ENCODE peak calls at places on chromosome 3, in eight cellular contexts. Y is AG09309, P is nephron progenitor cell, N is cardiac fibroblast, H is cardiac muscle cell, I is fibroblast of pulmonary artery, K is thyroid gland, R is foreskin fibroblast. X is an unnamed sample.

GRCh38 chr3:118412503-118412902 is 622.1 kb downstream of the IGSF11 start:
- DNase-seq in N (no peak), K (no peak), Y (no peak), R (no peak), I (no peak), P (no peak), H (no peak), X (no peak)

GRCh38 chr3:175187586-175187985 is 328.5 kb downstream of the NAALADL2 start:
- DNase-seq in Y (no peak), R (no peak), I (no peak), K (no peak), N (no peak), P (no peak), H (no peak), X (no peak)

GRCh38 chr3:177335728-177336127 is 138.4 kb upstream of the TBL1XR1 start:
- DNase-seq in H (peak; percentile 66), N (peak; percentile 38), Y (no peak), K (no peak), P (no peak), R (no peak), I (peak; percentile 45), X (peak; percentile 28)

GRCh38 chr3:46221936-46222335 is 13.8 kb upstream of the CCR1 start:
- DNase-seq in K (no peak), N (no peak), R (no peak), P (no peak), I (no peak), Y (no peak), H (no peak), X (no peak)

GRCh38 chr3:111595239-111595638 is at the start of gene ZBED2:
- DNase-seq in I (no peak), Y (no peak), P (no peak), H (no peak), R (no peak), N (no peak), K (peak; percentile 79), X (no peak)

GRCh38 chr3:193095366-193095765 is 145.7 kb upstream of the PLAAT1 start:
- DNase-seq in I (no peak), K (peak; percentile 92), P (peak; percentile 2), R (no peak), N (no peak), Y (no peak), H (no peak), X (peak; percentile 8)

GRCh38 chr3:129672412-129672811 is 65.9 kb upstream of the PLXND1 start:
- DNase-seq in I (no peak), H (no peak), N (no peak), K (no peak), Y (no peak), R (no peak), P (no peak), X (no peak)

GRCh38 chr3:186060222-186060621 is 48.7 kb downstream of the ETV5 start:
- DNase-seq in R (no peak), N (no peak), H (no peak), I (no peak), P (no peak), Y (no peak), K (no peak), X (no peak)

GRCh38 chr3:66241466-66241865 is 20.7 kb downstream of the SLC25A26 start:
- DNase-seq in R (no peak), P (no peak), H (no peak), K (no peak), Y (no peak), N (no peak), I (no peak), X (no peak)

GRCh38 chr3:11136871-11137626 is 17.2 kb upstream of the HRH1 start:
- DNase-seq in H (peak; percentile 99), Y (peak; percentile 100), I (peak; percentile 100), P (no peak), N (peak; percentile 100), K (no peak), R (peak; percentile 99), X (peak; percentile 100)

GRCh38 chr3:23996058-23996457 is 51.0 kb downstream of the NR1D2 start:
- DNase-seq in I (no peak), N (no peak), Y (no peak), R (no peak), K (no peak), P (no peak), H (no peak), X (no peak)

GRCh38 chr3:109224333-109224732 is 87.8 kb downstream of the C3orf85 start:
- DNase-seq in H (peak; percentile 15), Y (no peak), I (no peak), N (no peak), K (no peak), R (no peak), P (no peak), X (no peak)

GRCh38 chr3:173128633-173129032 is 12.4 kb downstream of the SPATA16 start:
- DNase-seq in K (no peak), Y (no peak), P (no peak), H (no peak), I (no peak), R (no peak), N (no peak), X (no peak)

GRCh38 chr3:141575879-141576743 is 89.3 kb downstream of the RASA2 start:
- DNase-seq in K (no peak), Y (no peak), I (peak; percentile 58), H (peak; percentile 48), N (peak; percentile 37), P (no peak), R (no peak), X (peak; percentile 21)

GRCh38 chr3:29696311-29696710 is 415.4 kb downstream of the RBMS3 start:
- DNase-seq in P (no peak), I (peak; percentile 38), K (no peak), R (no peak), H (peak; percentile 36), N (peak; percentile 56), Y (no peak), X (no peak)

GRCh38 chr3:44003801-44004200 is 237.9 kb upstream of the TOPAZ1 start:
- DNase-seq in I (no peak), P (no peak), K (no peak), Y (no peak), N (no peak), R (no peak), H (no peak), X (no peak)

GRCh38 chr3:62169871-62170660 is 203.3 kb downstream of the FEZF2 start:
- DNase-seq in N (peak; percentile 88), K (no peak), P (no peak), H (peak; percentile 47), R (no peak), Y (no peak), I (peak; percentile 70), X (no peak)

GRCh38 chr3:30428251-30428650 is 178.2 kb upstream of the TGFBR2 start:
- DNase-seq in R (peak; percentile 53), N (peak; percentile 67), P (no peak), H (peak; percentile 44), Y (no peak), K (no peak), I (peak; percentile 41), X (peak; percentile 43)

DNA sequence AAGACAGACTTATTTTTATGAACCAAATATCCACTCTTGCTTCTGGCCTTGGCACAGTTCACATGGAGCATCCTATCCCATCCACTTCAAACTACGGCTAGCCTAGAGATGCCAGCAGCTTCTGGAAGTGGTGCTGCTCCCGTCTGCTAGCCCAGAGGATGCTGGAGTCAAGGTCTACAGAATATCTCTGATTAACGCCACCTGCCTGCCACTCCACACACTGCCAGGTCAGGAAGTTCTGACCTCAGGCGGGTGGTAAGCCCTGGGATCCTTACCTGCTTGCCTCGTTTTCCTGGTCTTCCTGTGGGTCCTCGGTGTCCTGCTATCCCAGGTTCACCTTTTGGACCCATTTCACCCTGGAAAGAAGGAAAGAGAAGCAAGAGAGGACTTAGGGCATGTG is 42.9 kb downstream of the EAF1 start:
- DNase-seq in I (no peak), P (no peak), N (no peak), H (no peak), R (no peak), Y (no peak), K (no peak), X (no peak)
- TF ChIP-seq CTCF in I (no peak), P (no peak), N (no peak), H (no peak), R (no peak), Y (no peak), K (no peak), X (peak; percentile 14)

DNA sequence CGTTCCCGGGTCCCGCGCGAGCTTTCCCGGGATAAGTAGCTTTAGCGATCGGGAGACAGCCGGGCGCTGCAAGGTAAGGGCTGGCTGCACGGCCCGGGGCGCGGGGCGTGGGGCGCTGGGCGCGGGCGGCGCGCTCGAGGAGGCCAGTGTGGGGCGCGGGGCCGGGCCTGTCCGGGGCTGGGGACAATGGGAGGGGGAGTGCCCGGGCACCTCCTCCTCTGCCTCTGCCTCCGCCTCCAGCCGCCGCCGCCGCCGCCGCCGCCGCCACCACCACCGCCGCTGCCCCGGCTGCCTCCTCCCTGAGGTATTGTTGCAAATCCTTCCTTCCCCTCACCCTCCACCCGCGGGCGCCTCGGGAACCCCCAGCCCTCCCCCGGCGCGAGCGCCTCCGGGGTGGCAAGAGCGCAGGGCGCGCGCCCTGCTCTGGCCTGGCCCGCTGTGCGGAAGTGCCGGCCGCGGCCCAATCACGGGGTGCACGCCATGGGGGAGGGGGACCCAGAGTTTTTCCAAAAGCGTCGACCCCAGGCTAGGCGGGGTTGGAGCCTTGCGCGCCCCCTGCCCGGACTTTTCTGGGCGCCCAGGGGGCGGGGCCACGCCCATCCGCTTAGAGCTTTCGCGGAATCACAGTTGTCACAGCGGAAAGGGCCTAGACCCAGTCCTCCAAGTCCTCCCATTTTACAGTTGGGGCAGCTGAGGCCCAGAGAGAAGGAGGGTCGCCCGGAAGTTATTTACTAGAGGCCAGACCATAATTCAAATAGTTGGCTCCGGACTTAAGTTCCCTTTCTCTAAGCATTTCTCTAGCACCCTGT is at the start of gene LPP:
- DNase-seq in H (peak; percentile 89), N (peak; percentile 84), Y (no peak), K (peak; percentile 79), P (peak; percentile 81), I (peak; percentile 80), R (peak; percentile 77), X (peak; percentile 86)
- TF ChIP-seq CTCF in H (peak; percentile 9), N (no peak), Y (no peak), K (no peak), P (no peak), I (no peak), R (no peak), X (peak; percentile 17)

DNA sequence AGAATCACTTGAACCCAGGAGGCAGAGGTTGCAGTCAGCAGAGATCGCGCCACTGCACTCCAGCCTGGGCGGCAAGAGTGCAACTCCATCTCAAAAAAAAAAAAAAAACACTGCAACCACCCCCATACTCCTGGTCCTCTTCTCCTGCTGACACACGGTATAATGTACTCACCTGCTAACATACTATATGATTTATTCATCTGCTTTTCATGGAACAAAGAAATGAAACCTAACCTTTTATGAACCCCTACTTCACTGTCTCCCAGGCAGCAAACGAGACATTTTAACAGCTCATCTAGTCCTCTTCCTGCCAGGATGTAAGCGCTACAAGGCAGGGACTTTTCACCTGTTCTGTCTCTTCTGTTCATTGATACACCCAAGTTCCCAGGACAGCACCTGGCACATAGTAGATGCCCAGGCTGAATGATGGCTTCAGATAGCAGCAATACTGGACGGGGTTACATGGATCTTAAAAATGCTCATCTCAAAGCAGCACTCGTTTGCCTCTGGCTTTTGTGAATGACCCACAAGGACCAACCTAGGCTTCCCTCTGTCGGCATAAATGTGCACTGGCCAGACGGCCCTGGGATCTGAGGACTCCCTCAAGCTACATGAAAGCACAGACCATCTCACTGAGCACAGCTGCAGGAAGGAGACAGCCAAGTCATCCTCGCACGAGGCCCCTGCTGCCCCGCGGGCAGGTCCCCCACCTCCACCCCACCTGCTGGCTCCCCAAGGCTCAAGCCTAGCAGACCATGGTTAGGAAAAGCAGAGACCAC is 20.3 kb downstream of the XXYLT1 start:
- DNase-seq in H (peak; percentile 33), Y (no peak), I (peak; percentile 49), N (peak; percentile 70), K (no peak), R (no peak), P (no peak), X (peak; percentile 34)
- TF ChIP-seq CTCF in H (no peak), Y (no peak), I (peak; percentile 34), N (peak; percentile 54), K (peak; percentile 13), R (peak; percentile 47), P (no peak), X (peak; percentile 45)

GRCh38 chr3:72282918-72283317 is 498.0 kb upstream of the PROK2 start:
- DNase-seq in I (no peak), Y (no peak), R (no peak), K (no peak), P (no peak), N (no peak), H (no peak), X (no peak)
- TF ChIP-seq CTCF in I (no peak), Y (no peak), R (no peak), K (no peak), P (no peak), N (no peak), H (no peak), X (no peak)

X was measured in HFFc6.